ENCODE peak calls at places on chromosome 1, in four cellular contexts. J, B, H and N are unnamed samples. For H3K27me3, the result is how much of the 10 kb centered on the place peaks cover.

GRCh38 chr1:33382651-33383415 is 48.1 kb downstream of the PHC2 start:
- DNase-seq in H (no peak), J (no peak), B (no peak), N (no peak)

GRCh38 chr1:4056422-4056821 is 156.3 kb upstream of the C1orf174 start:
- DNase-seq in B (no peak), H (no peak), J (no peak), N (no peak)

GRCh38 chr1:241074507-241074906 is 282.5 kb downstream of the RGS7 start:
- DNase-seq in H (no peak), B (no peak), J (no peak), N (no peak)

GRCh38 chr1:168341576-168341975 is 60.9 kb downstream of the TBX19 start:
- DNase-seq in H (no peak), J (no peak), B (no peak), N (no peak)

GRCh38 chr1:213761845-213762407 is 225.8 kb upstream of the PROX1 start:
- DNase-seq in J (no peak), H (peak), B (no peak), N (no peak)

GRCh38 chr1:156600733-156601121 is 552 bp downstream of the GPATCH4 start:
- DNase-seq in H (no peak), B (no peak), J (peak), N (peak)

GRCh38 chr1:182603646-182604127 is 502 bp downstream of the RGS16 start:
- DNase-seq in B (no peak), J (no peak), H (no peak), N (no peak)

GRCh38 chr1:74504125-74505065 is 8.0 kb downstream of the LRRC53 start:
- DNase-seq in B (peak), H (no peak), J (no peak), N (no peak)

GRCh38 chr1:206979379-206980043 is 9.3 kb upstream of the FCAMR start:
- DNase-seq in H (no peak), B (peak), J (no peak), N (no peak)

GRCh38 chr1:165900576-165901380 is 73.4 kb downstream of the UCK2 start:
- DNase-seq in J (no peak), H (no peak), B (no peak), N (peak)

GRCh38 chr1:67690018-67690363 is 5.0 kb downstream of the GADD45A start:
- DNase-seq in B (no peak), J (no peak), H (no peak), N (no peak)

GRCh38 chr1:197356723-197357533 is 88.9 kb downstream of the CRB1 start:
- DNase-seq in H (no peak), J (no peak), B (peak), N (no peak)

GRCh38 chr1:177210071-177210470 is 39.3 kb downstream of the BRINP2 start:
- DNase-seq in B (no peak), J (no peak), H (no peak), N (no peak)

DNA sequence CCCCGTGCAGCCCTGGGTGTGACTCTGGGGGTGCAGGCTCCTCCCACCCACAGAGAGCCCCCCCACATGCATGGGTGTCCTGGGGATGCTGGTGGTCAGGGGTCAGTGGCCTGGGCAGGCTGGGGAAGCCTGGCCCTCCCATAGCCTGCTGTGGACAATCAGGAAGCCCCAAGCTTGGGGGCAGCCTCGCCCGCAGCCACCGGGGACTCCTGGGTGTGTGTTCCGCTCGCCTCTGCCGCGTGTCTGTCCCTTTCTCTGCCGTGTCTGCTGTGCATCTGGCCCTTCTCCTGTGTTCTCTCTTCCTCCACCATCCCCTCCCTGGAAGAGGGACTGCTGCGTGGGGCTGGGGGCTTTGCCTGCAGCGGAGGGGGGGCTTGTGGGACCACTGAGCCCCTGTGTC is 22.9 kb downstream of the AGRN start:
- DNase-seq in B (no peak), H (no peak), J (no peak), N (no peak)
- H3K27me3 ChIP-seq in B (under half), H (under half), J (under half), N (under half)

GRCh38 chr1:23805025-23805424 is 4.5 kb upstream of the GALE start:
- DNase-seq in B (no peak), J (no peak), H (no peak), N (no peak)

GRCh38 chr1:23810818-23811420 is 10.4 kb upstream of the GALE start:
- DNase-seq in H (peak), B (no peak), J (no peak), N (peak)

GRCh38 chr1:23807453-23807852 is 6.9 kb upstream of the GALE start:
- DNase-seq in H (no peak), B (no peak), J (no peak), N (no peak)

GRCh38 chr1:23814016-23814415 is 11.2 kb downstream of the HMGCL start:
- DNase-seq in J (no peak), H (no peak), B (no peak), N (no peak)

GRCh38 chr1:23809751-23810171 is 9.2 kb upstream of the GALE start:
- DNase-seq in B (peak), J (peak), H (peak), N (peak)
- H3K27ac ChIP-seq in B (no peak), J (peak), H (no peak), N (no peak)

GRCh38 chr1:3019007-3019515 is 2.2 kb upstream of the ACTRT2 start:
- DNase-seq in B (no peak), J (peak), H (no peak), N (peak)
- H3K27me3 ChIP-seq in B (under half), J (under half), H (under half), N (under half)

GRCh38 chr1:19387045-19387467 is 74.9 kb downstream of the SLC66A1 start:
- DNase-seq in J (no peak), B (no peak), H (no peak), N (no peak)

GRCh38 chr1:19385869-19386591 is 73.9 kb downstream of the SLC66A1 start:
- DNase-seq in B (no peak), H (no peak), J (no peak), N (no peak)

GRCh38 chr1:19384772-19385187 is 72.7 kb downstream of the SLC66A1 start:
- DNase-seq in B (no peak), J (no peak), H (no peak), N (peak)

GRCh38 chr1:19384113-19384512 is 72.0 kb downstream of the SLC66A1 start:
- DNase-seq in J (no peak), B (no peak), H (no peak), N (peak)

DNA sequence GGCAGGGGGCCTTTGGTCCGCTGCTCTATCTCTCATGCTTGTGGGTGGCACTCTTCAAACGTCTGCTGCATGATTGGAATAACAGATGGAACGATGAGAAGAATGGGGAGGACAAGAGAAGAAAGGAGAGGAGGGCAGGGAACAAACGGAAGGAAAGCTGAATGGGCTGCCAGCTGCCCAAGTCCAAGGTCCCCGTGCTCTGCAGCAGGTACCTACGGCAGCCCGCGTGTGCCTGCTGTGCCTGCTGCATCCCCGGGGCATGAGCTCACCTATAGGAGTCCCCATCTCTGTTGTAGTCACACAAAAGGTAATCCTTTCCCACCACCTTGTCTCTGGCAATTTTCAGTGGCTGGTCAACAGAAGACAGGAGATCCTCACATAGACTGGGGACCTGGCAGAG is 73.1 kb downstream of the SLC66A1 start:
- DNase-seq in B (no peak), H (no peak), J (no peak), N (no peak)
- H3K27ac ChIP-seq in B (no peak), H (no peak), J (peak), N (peak)

GRCh38 chr1:246617156-246617555 is 50.9 kb downstream of the CNST start:
- DNase-seq in H (no peak), B (no peak), J (no peak), N (no peak)
- H3K27me3 ChIP-seq in H (under half), B (under half), J (under half), N (under half)

GRCh38 chr1:107934573-107934972 is 30.4 kb downstream of the VAV3 start:
- DNase-seq in H (no peak), B (no peak), J (no peak), N (no peak)

GRCh38 chr1:107933736-107934135 is 31.2 kb downstream of the VAV3 start:
- DNase-seq in J (no peak), B (no peak), H (no peak), N (no peak)

GRCh38 chr1:107927815-107928214 is 37.2 kb downstream of the VAV3 start:
- DNase-seq in J (no peak), B (no peak), H (no peak), N (no peak)

GRCh38 chr1:107926436-107927080 is 38.4 kb downstream of the VAV3 start:
- DNase-seq in B (no peak), H (no peak), J (no peak), N (no peak)

DNA sequence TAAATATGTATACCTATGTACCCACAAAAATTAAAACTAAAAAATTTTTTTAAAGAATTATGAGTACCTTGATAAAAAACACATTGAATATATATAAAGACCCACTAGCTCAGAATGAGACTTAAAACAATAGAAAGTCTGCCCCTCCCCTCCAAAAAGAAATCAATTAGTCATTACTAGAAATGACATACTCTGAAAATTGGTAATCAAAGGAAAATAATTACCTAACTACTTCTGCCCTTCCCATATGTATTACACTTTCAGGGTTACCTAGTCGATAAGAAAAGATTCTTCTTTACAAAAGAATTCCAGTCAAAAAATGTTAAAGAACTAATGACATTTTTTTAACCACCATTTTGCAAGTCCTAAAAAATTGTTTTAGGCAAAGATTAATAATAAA is 34.7 kb downstream of the VAV3 start:
- DNase-seq in B (no peak), H (no peak), J (no peak), N (no peak)
- H3K27ac ChIP-seq in B (no peak), H (no peak), J (no peak), N (no peak)

GRCh38 chr1:153347856-153348255 is 785 bp downstream of the PGLYRP4 start:
- DNase-seq in B (no peak), H (no peak), J (no peak), N (no peak)
- H3K27me3 ChIP-seq in B (half or more), H (under half), J (under half), N (under half)

GRCh38 chr1:225652726-225653462 is at the start of gene ENAH:
- DNase-seq in B (no peak), H (peak), J (peak), N (peak)

GRCh38 chr1:225654277-225654597 is 1.3 kb upstream of the ENAH start:
- DNase-seq in J (no peak), B (no peak), H (no peak), N (no peak)

GRCh38 chr1:225651872-225652725 is 824 bp downstream of the ENAH start:
- DNase-seq in H (no peak), B (no peak), J (no peak), N (peak)

GRCh38 chr1:225654688-225655508 is 2.0 kb upstream of the ENAH start:
- DNase-seq in B (no peak), H (no peak), J (no peak), N (no peak)

GRCh38 chr1:225653463-225654276 is 747 bp upstream of the ENAH start:
- DNase-seq in B (no peak), H (no peak), J (peak), N (peak)
- H3K27ac ChIP-seq in B (peak), H (no peak), J (peak), N (peak)